ENCODE peak calls at places on chromosomes 16 and 17, in four cellular contexts. O is body of pancreas, B is esophagus muscularis mucosa, I is endothelial cell of umbilical vein. U is an unnamed sample.

GRCh38 chr17:20118280-20118679 is 109.1 kb downstream of the SPECC1 start:
- DNase-seq in B (no peak), O (no peak), I (no peak), U (no peak)

GRCh38 chr16:4690946-4691665 is 2.3 kb upstream of the NUDT16L1 start:
- DNase-seq in I (no peak), B (no peak), O (no peak), U (no peak)

GRCh38 chr16:84323626-84324025 is 28.9 kb downstream of the WFDC1 start:
- DNase-seq in I (no peak), B (no peak), O (no peak), U (no peak)

GRCh38 chr17:41580651-41581365 is 5.9 kb downstream of the KRT14 start:
- DNase-seq in I (no peak), O (no peak), B (no peak), U (no peak)

GRCh38 chr16:49725651-49726050 is 130.3 kb downstream of the ZNF423 start:
- DNase-seq in B (no peak), I (no peak), O (no peak), U (no peak)

GRCh38 chr16:81455720-81456494 is 11.3 kb downstream of the CMIP start:
- DNase-seq in I (no peak), O (no peak), B (no peak), U (no peak)

GRCh38 chr17:48100591-48101011 is 677 bp downstream of the CBX1 start:
- DNase-seq in I (no peak), B (no peak), O (peak; percentile 63), U (peak; percentile 52)

GRCh38 chr17:10429416-10430045 is 7.8 kb upstream of the MYH8 start:
- DNase-seq in O (no peak), I (no peak), B (no peak), U (no peak)

GRCh38 chr16:57194512-57194911 is 8.4 kb downstream of the RSPRY1 start:
- DNase-seq in O (no peak), B (no peak), I (peak; percentile 89), U (peak; percentile 57)

GRCh38 chr16:12891836-12892235 is 9.6 kb upstream of the SHISA9 start:
- DNase-seq in O (no peak), B (no peak), I (no peak), U (no peak)

DNA sequence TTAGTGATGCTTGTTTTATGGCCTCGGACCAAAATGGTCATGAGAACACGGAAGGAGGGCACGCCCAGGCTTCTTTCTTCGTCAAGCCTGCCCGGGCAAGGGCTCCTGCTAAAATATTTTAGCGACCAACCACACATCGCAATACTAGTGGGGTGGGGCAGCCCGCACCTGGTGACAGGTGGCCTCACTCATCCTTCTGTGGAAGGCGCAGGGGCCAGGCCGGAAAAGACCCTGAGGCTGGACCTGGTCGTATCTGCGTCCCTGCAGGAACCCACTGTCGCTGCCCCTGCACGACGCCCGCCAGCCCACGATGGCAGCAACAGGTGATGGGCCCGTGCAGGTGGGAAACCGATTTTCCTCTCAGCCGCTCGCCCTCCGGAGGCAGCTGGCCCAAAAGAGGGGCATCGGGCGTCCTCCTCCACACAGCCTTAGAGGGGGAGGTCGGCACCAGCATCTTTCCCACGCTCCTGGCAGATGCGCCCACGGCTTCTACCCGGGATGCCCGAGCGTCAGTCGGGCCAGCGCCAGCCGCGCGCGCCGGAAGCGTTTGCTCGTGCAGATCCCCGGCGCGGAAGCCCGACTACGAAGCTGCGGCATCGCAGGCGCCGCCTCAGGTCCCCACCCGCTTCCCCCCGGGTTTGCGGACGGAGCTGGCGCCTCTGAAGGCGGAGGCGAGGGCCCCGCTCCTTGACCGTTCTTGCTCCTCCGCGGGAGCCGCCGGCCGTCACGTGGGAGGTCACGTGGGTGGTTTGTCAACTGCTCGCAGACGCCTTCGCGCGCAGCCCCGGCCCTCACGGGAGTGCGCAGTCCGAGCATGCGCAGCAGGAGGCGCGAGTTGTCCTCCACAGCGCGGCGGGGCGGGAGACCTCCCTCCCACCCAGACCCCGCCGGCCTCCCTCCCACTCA is 22.8 kb upstream of the FOXK2 start:
- DNase-seq in I (peak; percentile 93), B (peak; percentile 99), O (peak; percentile 97), U (peak; percentile 75)
- TF ChIP-seq POLR2A in I (peak; percentile 56), B (peak; percentile 74), O (peak; percentile 77), U (peak; percentile 68)

GRCh38 chr16:85515830-85516397 is 97.2 kb upstream of the GSE1 start:
- DNase-seq in O (peak; percentile 92), I (no peak), B (no peak), U (no peak)
- TF ChIP-seq POLR2A in O (peak; percentile 14), I (no peak), B (no peak), U (no peak)

GRCh38 chr17:57986841-57987581 is 1.0 kb downstream of the VEZF1 start:
- DNase-seq in B (no peak), I (peak; percentile 88), O (peak; percentile 57), U (no peak)

GRCh38 chr17:57988301-57989010 is 402 bp upstream of the VEZF1 start:
- DNase-seq in I (peak; percentile 69), O (peak; percentile 76), B (peak; percentile 93), U (peak; percentile 90)

GRCh38 chr17:57985675-57985974 is 2.4 kb downstream of the VEZF1 start:
- DNase-seq in I (peak; percentile 50), B (no peak), O (no peak), U (peak; percentile 76)

GRCh38 chr17:57989011-57989345 is 924 bp upstream of the VEZF1 start:
- DNase-seq in I (peak; percentile 55), B (no peak), O (peak; percentile 43), U (no peak)

DNA sequence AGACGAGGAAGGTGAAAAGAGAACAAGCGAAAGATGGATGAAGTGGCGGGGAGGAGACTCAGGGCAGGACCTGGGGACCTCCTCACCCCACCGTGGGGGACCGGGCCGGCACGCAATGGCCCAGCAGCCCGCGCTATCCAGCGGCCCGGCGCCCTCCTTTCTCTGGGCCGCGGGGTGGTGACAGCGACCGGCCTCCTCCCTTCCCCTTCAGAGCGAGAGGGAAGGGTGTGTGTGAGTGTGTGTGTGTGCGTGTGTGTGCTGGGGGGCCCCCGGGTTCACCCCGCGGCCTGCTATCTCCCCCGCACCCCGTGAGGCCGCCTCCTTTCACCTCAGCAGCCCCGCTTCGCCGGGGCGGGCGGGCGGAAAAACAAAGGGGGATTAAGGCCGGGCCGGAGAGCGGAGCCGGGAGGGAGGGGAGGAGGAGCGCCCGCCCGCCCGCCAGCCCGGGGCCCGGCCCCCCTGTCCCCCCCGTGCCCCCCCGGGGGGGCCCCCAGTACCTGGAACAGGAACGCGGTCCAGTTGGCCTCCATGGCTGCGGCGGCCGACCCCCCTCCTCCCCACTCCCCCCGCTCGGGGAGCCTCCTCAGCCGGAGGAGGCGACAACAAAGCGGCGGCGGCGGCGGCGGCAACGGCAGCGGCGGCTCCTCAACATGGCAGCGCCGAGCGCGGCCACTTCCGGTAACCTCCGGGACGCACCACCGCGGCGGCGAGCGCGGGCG is at the start of gene VEZF1:
- DNase-seq in I (peak; percentile 49), O (peak; percentile 79), B (peak; percentile 95), U (peak; percentile 76)
- TF ChIP-seq POLR2A in I (no peak), O (peak; percentile 57), B (peak; percentile 31), U (peak; percentile 40)

DNA sequence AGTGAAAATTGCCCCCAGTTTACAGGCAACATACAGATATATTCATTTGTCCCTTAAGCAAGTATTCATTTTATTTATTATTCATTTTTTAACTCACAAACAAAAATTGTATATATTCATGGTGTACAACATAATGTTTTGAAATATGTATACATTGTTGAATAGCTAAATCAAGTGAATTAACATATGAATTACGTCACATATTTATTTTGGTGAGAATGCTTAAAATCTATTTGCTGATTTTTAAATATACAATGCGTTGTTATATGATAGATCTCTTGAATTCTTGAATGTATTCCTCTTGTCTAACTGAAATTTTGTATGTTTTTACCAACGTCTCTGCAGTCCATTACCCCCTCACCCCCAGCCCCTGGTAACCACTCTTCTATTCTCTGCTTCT is 63.4 kb upstream of the CDH13 start:
- DNase-seq in O (no peak), I (no peak), B (no peak), U (no peak)
- TF ChIP-seq POLR2A in O (no peak), I (no peak), B (no peak), U (no peak)

GRCh38 chr17:18315498-18316360 is 636 bp downstream of the SMCR8 start:
- DNase-seq in B (no peak), I (no peak), O (no peak), U (no peak)

GRCh38 chr17:18314059-18314730 is 599 bp downstream of the TOP3A start:
- DNase-seq in B (no peak), O (no peak), I (peak; percentile 56), U (no peak)

GRCh38 chr17:18318771-18319450 is 3.8 kb downstream of the SMCR8 start:
- DNase-seq in B (no peak), O (no peak), I (no peak), U (no peak)

GRCh38 chr17:18318122-18318521 is 3.0 kb downstream of the SMCR8 start:
- DNase-seq in B (no peak), O (no peak), I (no peak), U (no peak)

GRCh38 chr17:18314731-18315497 is at the start of the genes SMCR8 and TOP3A:
- DNase-seq in B (peak; percentile 100), I (peak; percentile 99), O (peak; percentile 97), U (peak; percentile 99)
- TF ChIP-seq POLR2A in B (no peak), I (peak; percentile 72), O (peak; percentile 72), U (peak; percentile 97)